ENCODE peak calls at places on chromosomes 16 and 17, in four cellular contexts. One of them, this sample, is unnamed.

GRCh38 chr17:20010099-20010863 is 1.1 kb downstream of the SPECC1 start:
- DNase-seq in GM12878: no peak
- DNase-seq in HepG2: peak
- DNase-seq in K562: peak
- DNase-seq in this sample: peak

GRCh38 chr16:78372302-78372701 is 272.8 kb downstream of the WWOX start:
- DNase-seq in GM12878: no peak
- DNase-seq in HepG2: no peak
- DNase-seq in K562: no peak
- DNase-seq in this sample: no peak

GRCh38 chr17:56798916-56799315 is 34.8 kb downstream of the C17orf67 start:
- DNase-seq in GM12878: no peak
- DNase-seq in HepG2: no peak
- DNase-seq in K562: no peak
- DNase-seq in this sample: no peak

GRCh38 chr16:180101-180920 is at the start of gene HBQ1:
- DNase-seq in GM12878: no peak
- DNase-seq in HepG2: peak
- DNase-seq in K562: peak
- DNase-seq in this sample: peak

GRCh38 chr16:80623376-80623775 is 82.6 kb downstream of the DYNLRB2 start:
- DNase-seq in GM12878: no peak
- DNase-seq in HepG2: no peak
- DNase-seq in K562: no peak
- DNase-seq in this sample: no peak

GRCh38 chr17:4717791-4718190 is 7.4 kb downstream of the ARRB2 start:
- DNase-seq in GM12878: no peak
- DNase-seq in HepG2: no peak
- DNase-seq in K562: no peak
- DNase-seq in this sample: no peak

GRCh38 chr17:21239680-21240374 is 13.4 kb downstream of the NATD1 start:
- DNase-seq in GM12878: no peak
- DNase-seq in HepG2: peak
- DNase-seq in K562: peak
- DNase-seq in this sample: peak

GRCh38 chr16:47045023-47045422 is 71.5 kb upstream of the DNAJA2 start:
- DNase-seq in GM12878: no peak
- DNase-seq in HepG2: no peak
- DNase-seq in K562: no peak
- DNase-seq in this sample: no peak

GRCh38 chr17:78159575-78160158 is 8.7 kb upstream of the SYNGR2 start:
- DNase-seq in GM12878: peak
- DNase-seq in HepG2: peak
- DNase-seq in K562: no peak
- DNase-seq in this sample: no peak

GRCh38 chr17:82577300-82577699 is 57.8 kb downstream of the FOXK2 start:
- DNase-seq in GM12878: no peak
- DNase-seq in HepG2: no peak
- DNase-seq in K562: no peak
- DNase-seq in this sample: no peak

GRCh38 chr17:62017912-62018311 is 47.2 kb downstream of the MED13 start:
- DNase-seq in GM12878: no peak
- DNase-seq in HepG2: no peak
- DNase-seq in K562: no peak
- DNase-seq in this sample: no peak

GRCh38 chr16:66898207-66898606 is 17.9 kb downstream of the PDP2 start:
- DNase-seq in GM12878: no peak
- DNase-seq in HepG2: no peak
- DNase-seq in K562: no peak
- DNase-seq in this sample: no peak

GRCh38 chr16:64047878-64048277 is 1074.0 kb downstream of the CDH11 start:
- DNase-seq in GM12878: no peak
- DNase-seq in HepG2: no peak
- DNase-seq in K562: no peak
- DNase-seq in this sample: no peak

GRCh38 chr17:82487898-82488297 is 29.4 kb downstream of the NARF start:
- DNase-seq in GM12878: no peak
- DNase-seq in HepG2: no peak
- DNase-seq in K562: no peak
- DNase-seq in this sample: no peak

GRCh38 chr16:85350973-85351372 is 238.7 kb upstream of the CIBAR2 start:
- DNase-seq in GM12878: no peak
- DNase-seq in HepG2: no peak
- DNase-seq in K562: no peak
- DNase-seq in this sample: no peak

GRCh38 chr16:15460601-15461000 is 26.2 kb downstream of the BMERB1 start:
- DNase-seq in GM12878: no peak
- DNase-seq in HepG2: no peak
- DNase-seq in K562: no peak
- DNase-seq in this sample: no peak

GRCh38 chr17:77555741-77556291 is 402.7 kb upstream of the TNRC6C start:
- DNase-seq in GM12878: no peak
- DNase-seq in HepG2: no peak
- DNase-seq in K562: no peak
- DNase-seq in this sample: no peak

GRCh38 chr16:49345829-49346228 is 27.8 kb upstream of the C16orf78 start:
- DNase-seq in GM12878: no peak
- DNase-seq in HepG2: no peak
- DNase-seq in K562: no peak
- DNase-seq in this sample: no peak

GRCh38 chr16:57475711-57476339 is 10.5 kb downstream of the DOK4 start:
- DNase-seq in GM12878: no peak
- DNase-seq in HepG2: peak
- DNase-seq in K562: peak
- DNase-seq in this sample: peak

GRCh38 chr16:74922150-74923138 is 62.5 kb downstream of the WDR59 start:
- DNase-seq in GM12878: no peak
- DNase-seq in HepG2: peak
- DNase-seq in K562: no peak
- DNase-seq in this sample: no peak

GRCh38 chr17:69357701-69358100 is 30.8 kb upstream of the ABCA5 start:
- DNase-seq in GM12878: no peak
- DNase-seq in HepG2: peak
- DNase-seq in K562: no peak
- DNase-seq in this sample: peak

GRCh38 chr17:47718634-47719405 is 14.2 kb upstream of the TBX21 start:
- DNase-seq in GM12878: no peak
- DNase-seq in HepG2: no peak
- DNase-seq in K562: no peak
- DNase-seq in this sample: no peak

GRCh38 chr17:38343608-38343980 is at the start of gene GPR179:
- DNase-seq in GM12878: no peak
- DNase-seq in HepG2: no peak
- DNase-seq in K562: no peak
- DNase-seq in this sample: no peak

GRCh38 chr16:75818491-75818890 is 92.2 kb upstream of the CPHXL start:
- DNase-seq in GM12878: no peak
- DNase-seq in HepG2: no peak
- DNase-seq in K562: no peak
- DNase-seq in this sample: no peak

GRCh38 chr16:73323880-73324279 is 276.0 kb upstream of the ZFHX3 start:
- DNase-seq in GM12878: no peak
- DNase-seq in HepG2: no peak
- DNase-seq in K562: no peak
- DNase-seq in this sample: no peak

GRCh38 chr17:82215095-82215971 is 2.7 kb upstream of the CCDC57 start:
- DNase-seq in GM12878: no peak
- DNase-seq in HepG2: peak
- DNase-seq in K562: peak
- DNase-seq in this sample: no peak

GRCh38 chr16:51523400-51523799 is 372.3 kb upstream of the SALL1 start:
- DNase-seq in GM12878: no peak
- DNase-seq in HepG2: no peak
- DNase-seq in K562: no peak
- DNase-seq in this sample: no peak

GRCh38 chr17:17795946-17796786 is 40.6 kb downstream of the SREBF1 start:
- DNase-seq in GM12878: no peak
- DNase-seq in HepG2: no peak
- DNase-seq in K562: no peak
- DNase-seq in this sample: no peak

GRCh38 chr16:4067262-4068001 is 48.8 kb downstream of the ADCY9 start:
- DNase-seq in GM12878: no peak
- DNase-seq in HepG2: peak
- DNase-seq in K562: no peak
- DNase-seq in this sample: no peak

GRCh38 chr16:70730016-70730415 is 44.2 kb upstream of the MTSS2 start:
- DNase-seq in GM12878: no peak
- DNase-seq in HepG2: no peak
- DNase-seq in K562: no peak
- DNase-seq in this sample: no peak

GRCh38 chr17:9824094-9824493 is 1.6 kb upstream of the GLP2R start:
- DNase-seq in GM12878: no peak
- DNase-seq in HepG2: no peak
- DNase-seq in K562: peak
- DNase-seq in this sample: peak

GRCh38 chr17:35291802-35292201 is 48.9 kb downstream of the SLFN5 start:
- DNase-seq in GM12878: no peak
- DNase-seq in HepG2: no peak
- DNase-seq in K562: no peak
- DNase-seq in this sample: no peak

GRCh38 chr16:67278773-67279295 is 498 bp upstream of the PLEKHG4 start:
- DNase-seq in GM12878: no peak
- DNase-seq in HepG2: no peak
- DNase-seq in K562: peak
- DNase-seq in this sample: peak

GRCh38 chr16:943971-944370 is 26.8 kb downstream of the LMF1 start:
- DNase-seq in GM12878: no peak
- DNase-seq in HepG2: no peak
- DNase-seq in K562: no peak
- DNase-seq in this sample: no peak

GRCh38 chr16:71373073-71373472 is 14.6 kb downstream of the CALB2 start:
- DNase-seq in GM12878: no peak
- DNase-seq in HepG2: no peak
- DNase-seq in K562: no peak
- DNase-seq in this sample: no peak

GRCh38 chr17:41796066-41796895 is 9.8 kb upstream of the JUP start:
- DNase-seq in GM12878: no peak
- DNase-seq in HepG2: peak
- DNase-seq in K562: peak
- DNase-seq in this sample: no peak

GRCh38 chr17:81534157-81535006 is 6.2 kb downstream of the FSCN2 start:
- DNase-seq in GM12878: no peak
- DNase-seq in HepG2: no peak
- DNase-seq in K562: no peak
- DNase-seq in this sample: no peak

GRCh38 chr16:20385844-20386832 is 18.4 kb downstream of the PDILT start:
- DNase-seq in GM12878: no peak
- DNase-seq in HepG2: peak
- DNase-seq in K562: peak
- DNase-seq in this sample: peak

GRCh38 chr16:368388-369158 is 1.8 kb downstream of the MRPL28 start:
- DNase-seq in GM12878: no peak
- DNase-seq in HepG2: no peak
- DNase-seq in K562: no peak
- DNase-seq in this sample: no peak

GRCh38 chr17:68322630-68323029 is 31.3 kb downstream of the ARSG start:
- DNase-seq in GM12878: no peak
- DNase-seq in HepG2: no peak
- DNase-seq in K562: no peak
- DNase-seq in this sample: no peak
- TF ChIP-seq FOXK2 in GM12878: no peak
- TF ChIP-seq FOXK2 in HepG2: no peak
- TF ChIP-seq FOXK2 in K562: no peak
- TF ChIP-seq FOXK2 in this sample: no peak

DNA sequence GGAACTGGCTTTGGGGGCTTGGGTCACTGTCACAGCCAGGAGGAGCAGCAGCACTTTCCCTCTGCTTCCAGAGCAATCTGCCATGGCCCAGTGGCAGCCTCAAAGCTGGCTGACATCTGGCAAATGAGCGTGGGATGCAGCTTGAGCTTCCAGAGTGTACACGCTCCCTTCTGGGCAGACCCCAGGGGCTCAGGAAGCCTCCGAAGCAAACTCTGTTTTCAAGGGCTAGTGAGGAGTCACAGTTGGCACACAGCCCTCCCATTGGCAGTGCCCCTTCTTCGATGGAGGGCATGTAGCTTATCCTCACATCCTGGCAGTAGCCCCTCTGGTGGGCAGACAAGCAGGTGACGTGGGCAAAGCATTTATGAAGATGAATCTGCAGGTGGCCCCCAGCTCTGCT is 249.6 kb downstream of the ENGASE start:
- DNase-seq in GM12878: no peak
- DNase-seq in HepG2: no peak
- DNase-seq in K562: no peak
- DNase-seq in this sample: no peak
- TF ChIP-seq TARDBP in GM12878: no peak
- TF ChIP-seq TARDBP in HepG2: no peak
- TF ChIP-seq TARDBP in K562: no peak
- TF ChIP-seq TARDBP in this sample: no peak

GRCh38 chr16:88374736-88375135 is 8.0 kb upstream of the ZNF469 start:
- DNase-seq in GM12878: no peak
- DNase-seq in HepG2: no peak
- DNase-seq in K562: no peak
- DNase-seq in this sample: no peak
- TF ChIP-seq FOXM1 in GM12878: no peak
- TF ChIP-seq FOXM1 in HepG2: no peak
- TF ChIP-seq FOXM1 in K562: no peak
- TF ChIP-seq FOXM1 in this sample: no peak

DNA sequence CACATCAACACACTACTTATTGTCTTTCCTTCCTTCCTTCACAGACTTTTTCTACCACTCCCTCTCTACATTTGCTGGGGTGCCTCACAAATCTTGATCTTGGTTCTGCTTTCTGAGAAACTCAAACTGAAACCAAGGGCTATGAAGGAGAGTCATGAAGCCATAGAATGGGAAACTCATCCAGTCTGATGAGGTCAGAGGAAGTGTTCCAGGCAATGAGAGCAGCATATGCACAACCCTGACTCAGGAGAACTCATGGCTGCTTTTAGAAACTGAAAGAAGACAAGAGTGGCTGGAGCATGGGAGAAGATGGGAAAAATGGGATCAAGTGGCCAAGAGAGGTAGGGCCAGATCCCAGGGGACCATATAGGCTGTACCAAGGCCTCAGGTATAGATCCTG is 130.0 kb upstream of the TOX3 start:
- DNase-seq in GM12878: no peak
- DNase-seq in HepG2: no peak
- DNase-seq in K562: no peak
- DNase-seq in this sample: no peak
- TF ChIP-seq FOXK2 in GM12878: no peak
- TF ChIP-seq FOXK2 in HepG2: no peak
- TF ChIP-seq FOXK2 in K562: no peak
- TF ChIP-seq FOXK2 in this sample: no peak